ENCODE peak calls at places on chromosomes 4 and X, in five cellular contexts. B is fibroblast of pulmonary artery, K is heart left ventricle, A is PC-3, G is kidney. D is an unnamed sample.

GRCh38 chrX:111868726-111869638 is 7.0 kb upstream of the TRPC5OS start:
- DNase-seq in B (peak), K (no peak), A (peak), G (no peak), D (no peak)

GRCh38 chrX:115344885-115345653 is 55.6 kb downstream of the LUZP4 start:
- DNase-seq in G (peak), B (peak), K (peak), A (peak), D (no peak)

GRCh38 chr4:182320580-182320979 is 77.4 kb downstream of the TENM3 start:
- DNase-seq in A (no peak), K (no peak), B (no peak), G (no peak), D (no peak)

GRCh38 chrX:73765776-73766465 is 202.9 kb downstream of the CHIC1 start:
- DNase-seq in A (no peak), B (no peak), G (no peak), K (no peak), D (peak)

GRCh38 chr4:95238554-95238953 is 310.2 kb downstream of the UNC5C start:
- DNase-seq in B (no peak), G (no peak), A (no peak), K (no peak), D (no peak)

GRCh38 chr4:156962551-156962974 is 9.0 kb downstream of the PDGFC start:
- DNase-seq in G (no peak), B (peak), A (peak), K (no peak), D (no peak)

GRCh38 chr4:52912608-52913007 is 50.5 kb downstream of the RASL11B start:
- DNase-seq in G (no peak), K (no peak), A (no peak), B (peak), D (no peak)

GRCh38 chr4:127685292-127685691 is 44.9 kb upstream of the SLC25A31 start:
- DNase-seq in B (peak), K (no peak), G (no peak), A (peak), D (no peak)

GRCh38 chr4:158277558-158277957 is 67.3 kb downstream of the TMEM144 start:
- DNase-seq in G (no peak), B (no peak), K (no peak), A (no peak), D (no peak)

GRCh38 chr4:48553720-48554119 is 63.7 kb downstream of the ZAR1 start:
- DNase-seq in A (no peak), G (no peak), K (no peak), B (no peak), D (no peak)

GRCh38 chr4:48557478-48557877 is 67.4 kb downstream of the ZAR1 start:
- DNase-seq in K (no peak), G (no peak), A (peak), B (peak), D (peak)

GRCh38 chr4:48554606-48555005 is 64.6 kb downstream of the ZAR1 start:
- DNase-seq in G (no peak), K (no peak), B (no peak), A (no peak), D (no peak)

GRCh38 chr4:48558026-48558425 is 68.0 kb downstream of the ZAR1 start:
- DNase-seq in B (no peak), G (no peak), A (no peak), K (no peak), D (no peak)

GRCh38 chr4:48556268-48556667 is 66.2 kb downstream of the ZAR1 start:
- DNase-seq in A (no peak), G (no peak), K (no peak), B (no peak), D (no peak)
- H3K4me3 ChIP-seq in A (no peak), G (no peak), K (no peak), B (no peak), D (no peak)

GRCh38 chrX:153819398-153820083 is 10.8 kb downstream of the PDZD4 start:
- DNase-seq in G (no peak), K (no peak), A (no peak), B (no peak), D (no peak)
- H3K4me3 ChIP-seq in G (no peak), K (peak), A (peak), B (peak), D (peak)

GRCh38 chr4:41362647-41363383 is 106.1 kb downstream of the UCHL1 start:
- DNase-seq in K (no peak), B (no peak), A (no peak), G (no peak), D (no peak)

GRCh38 chr4:41366911-41367517 is 110.3 kb downstream of the UCHL1 start:
- DNase-seq in A (no peak), K (no peak), B (no peak), G (no peak), D (no peak)

GRCh38 chr4:41365726-41366125 is 109.0 kb downstream of the UCHL1 start:
- DNase-seq in K (no peak), A (no peak), G (no peak), B (no peak), D (no peak)

GRCh38 chr4:41363384-41363981 is 106.8 kb downstream of the UCHL1 start:
- DNase-seq in B (peak), K (peak), A (peak), G (no peak), D (no peak)

DNA sequence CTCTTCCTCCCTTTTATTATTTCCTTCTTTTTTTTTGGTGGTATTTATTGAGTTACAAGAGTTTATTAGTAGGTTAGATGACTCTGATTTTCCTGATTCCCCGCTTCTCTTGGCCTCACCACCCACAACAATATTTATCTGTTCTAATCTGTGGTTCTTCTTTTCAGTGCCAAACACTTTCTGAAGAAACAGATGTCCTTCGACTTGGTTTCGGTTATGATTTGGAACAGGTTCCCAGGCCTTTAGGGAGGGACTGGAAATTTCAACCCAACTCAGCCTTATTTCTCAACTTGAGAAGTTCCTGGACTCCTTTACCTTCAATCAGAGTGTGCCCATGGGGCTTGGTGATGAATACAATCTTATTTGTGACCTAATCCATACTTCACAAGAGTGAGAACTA is 108.1 kb downstream of the UCHL1 start:
- DNase-seq in G (no peak), K (no peak), B (no peak), A (no peak), D (no peak)
- H3K4me3 ChIP-seq in G (no peak), K (peak), B (no peak), A (no peak), D (no peak)

DNA sequence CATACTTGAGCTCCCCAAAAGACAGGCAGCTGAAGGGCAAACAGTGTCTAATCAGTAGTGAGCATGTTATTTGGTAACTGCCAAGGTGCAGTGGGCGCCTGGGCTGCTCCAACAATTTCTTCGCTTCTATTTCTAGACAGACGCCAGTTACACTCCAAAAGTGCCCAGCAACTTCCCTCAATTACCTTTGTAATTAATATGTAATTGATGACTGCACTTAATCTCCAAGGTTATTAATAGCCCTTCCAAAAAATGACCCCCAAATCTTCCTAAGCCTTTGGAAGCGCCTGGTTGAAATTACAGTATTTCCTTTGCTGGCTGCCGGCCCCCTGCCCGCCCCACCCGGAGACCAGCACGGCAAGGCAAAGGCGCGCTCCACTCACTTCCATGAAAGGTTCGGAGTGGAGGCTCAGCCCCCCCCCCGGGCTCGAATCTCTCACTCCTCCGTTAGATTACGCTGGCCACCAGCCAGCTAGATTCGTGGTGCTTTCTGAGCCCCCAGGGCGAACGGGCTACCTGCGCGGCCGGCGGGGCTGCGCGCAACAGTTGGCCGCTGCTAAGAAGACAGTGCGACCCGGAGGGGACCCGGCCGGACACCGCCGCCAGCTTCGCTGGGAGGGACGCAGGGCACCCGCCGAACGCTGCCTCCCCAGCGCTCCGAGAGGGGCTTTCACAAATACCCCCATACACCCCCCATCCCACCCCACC is 1.9 kb downstream of the GPC4 start:
- DNase-seq in A (no peak), K (peak), G (peak), B (no peak), D (no peak)
- H3K4me3 ChIP-seq in A (peak), K (peak), G (peak), B (no peak), D (no peak)

DNA sequence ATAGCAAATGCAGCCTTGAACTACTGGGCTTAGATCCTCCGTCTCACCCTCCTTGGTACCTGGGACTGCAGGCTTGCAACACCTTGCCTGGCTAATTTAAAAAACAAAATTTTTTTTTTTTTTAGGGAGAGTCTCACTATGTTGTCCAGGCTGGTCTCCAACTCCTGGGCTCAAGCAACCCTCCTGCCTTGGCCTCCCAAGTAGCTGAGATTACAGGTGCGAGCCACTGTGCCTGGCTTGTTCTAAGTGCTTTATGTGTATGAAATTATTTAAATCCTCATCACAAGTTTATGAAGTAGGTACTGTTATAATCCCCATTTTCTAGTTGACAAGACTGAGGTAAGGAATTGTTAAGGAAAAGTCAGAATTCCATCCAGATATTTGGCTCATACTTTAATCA is 43.0 kb downstream of the CLCN3 start:
- DNase-seq in A (no peak), G (no peak), K (no peak), B (no peak), D (no peak)
- H3K4me3 ChIP-seq in A (no peak), G (no peak), K (no peak), B (no peak), D (no peak)

DNA sequence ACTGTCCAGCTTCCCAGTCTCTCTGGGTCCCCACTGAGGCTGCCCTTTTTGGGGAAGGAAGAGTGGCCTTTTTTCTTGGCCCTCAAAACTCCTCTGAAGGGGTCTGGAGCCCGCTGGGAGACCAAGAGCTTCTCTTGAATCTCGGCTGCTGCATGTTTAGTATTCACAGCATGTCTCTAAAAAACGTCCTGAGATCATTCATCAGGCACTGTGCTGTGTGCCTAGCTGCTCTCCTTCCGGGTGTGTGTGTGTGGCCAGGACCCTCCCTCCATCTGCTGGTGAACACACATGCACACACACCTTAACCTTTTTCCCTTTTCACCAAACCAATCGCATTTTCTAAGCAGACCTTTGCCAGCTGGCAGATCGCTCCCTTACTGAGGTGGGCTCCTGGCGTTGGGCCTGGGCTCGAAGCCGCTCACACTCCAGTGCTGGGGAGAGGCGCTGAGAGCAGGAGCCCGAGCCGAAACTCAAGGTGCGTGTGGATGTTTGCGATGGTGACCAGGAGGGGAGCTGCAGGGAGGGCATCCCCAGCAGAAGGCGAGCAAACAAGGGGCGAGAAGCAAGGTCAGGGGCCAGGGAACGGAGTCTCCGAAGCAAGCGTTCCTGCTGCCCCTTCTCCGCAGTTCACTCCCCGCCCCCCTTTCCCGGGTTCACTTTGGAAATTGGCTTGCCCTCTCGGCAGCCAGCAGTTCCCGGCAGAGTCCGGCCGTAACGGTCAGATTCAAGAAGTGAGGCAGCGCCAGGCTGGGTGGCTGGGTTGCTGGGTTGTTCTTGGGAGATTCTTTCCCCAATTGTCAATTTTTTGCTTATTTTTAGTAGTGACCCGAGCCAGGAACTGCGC is 605 bp upstream of the FRMPD3 start:
- DNase-seq in G (peak), A (peak), B (no peak), K (no peak), D (no peak)
- H3K4me3 ChIP-seq in G (no peak), A (peak), B (peak), K (peak), D (peak)